ENCODE peak calls at places on chromosomes 11 and 22, in seven cellular contexts. L, P, D, H, I, Z and G are unnamed samples.

GRCh38 chr11:95575517-95575916 is 214.1 kb downstream of the FAM76B start:
- DNase-seq in H (no peak), D (no peak), I (no peak), Z (no peak), L (no peak), P (no peak), G (no peak)

GRCh38 chr11:122863704-122864326 is 18.7 kb upstream of the JHY start:
- DNase-seq in I (no peak), D (peak), P (no peak), L (no peak), H (no peak), Z (peak), G (no peak)

GRCh38 chr11:22785251-22785650 is 44.4 kb downstream of the SVIP start:
- DNase-seq in H (no peak), I (no peak), Z (no peak), L (no peak), D (peak), P (no peak), G (no peak)

GRCh38 chr22:31135706-31136105 is 4.6 kb downstream of the PLA2G3 start:
- DNase-seq in L (no peak), H (no peak), D (no peak), P (no peak), I (no peak), Z (no peak), G (no peak)

GRCh38 chr11:128687321-128687720 is 6.6 kb upstream of the FLI1 start:
- DNase-seq in H (peak), D (no peak), I (peak), L (peak), P (no peak), Z (peak), G (no peak)

GRCh38 chr11:27087425-27087824 is 46.8 kb downstream of the BBOX1 start:
- DNase-seq in D (peak), P (no peak), I (no peak), Z (no peak), L (no peak), H (no peak), G (no peak)

GRCh38 chr22:37973271-37974170 is 10.8 kb downstream of the SOX10 start:
- DNase-seq in Z (no peak), L (no peak), D (no peak), I (no peak), P (no peak), H (no peak), G (no peak)

GRCh38 chr11:5791165-5791564 is at the start of gene OR52N1:
- DNase-seq in L (no peak), H (no peak), P (no peak), Z (no peak), I (no peak), D (no peak), G (no peak)

GRCh38 chr11:133941546-133941945 is 15.2 kb downstream of the IGSF9B start:
- DNase-seq in H (no peak), D (no peak), L (no peak), Z (no peak), I (no peak), P (no peak), G (no peak)

GRCh38 chr11:27291302-27291889 is 71.6 kb downstream of the CCDC34 start:
- DNase-seq in P (no peak), I (peak), H (no peak), D (no peak), L (no peak), Z (no peak), G (no peak)

GRCh38 chr11:14974723-14975587 is 2.8 kb upstream of the CALCA start:
- DNase-seq in P (peak), Z (peak), H (peak), D (peak), I (peak), L (peak), G (peak)

GRCh38 chr11:120752668-120753067 is 241.1 kb downstream of the GRIK4 start:
- DNase-seq in H (no peak), D (no peak), Z (no peak), P (no peak), I (no peak), L (no peak), G (no peak)

GRCh38 chr11:128610765-128611617 is 23.6 kb upstream of the ETS1 start:
- DNase-seq in H (no peak), I (no peak), L (no peak), P (no peak), D (no peak), Z (no peak), G (no peak)

GRCh38 chr11:94149435-94149834 is 20.8 kb downstream of the PANX1 start:
- DNase-seq in L (no peak), Z (no peak), I (no peak), P (no peak), D (peak), H (no peak), G (no peak)

GRCh38 chr11:8283510-8284272 is 20.0 kb upstream of the LMO1 start:
- DNase-seq in H (peak), L (peak), I (peak), P (no peak), D (no peak), Z (peak), G (no peak)

GRCh38 chr22:35582861-35583670 is 34.1 kb downstream of the MB start:
- DNase-seq in Z (peak), H (peak), I (peak), P (peak), D (peak), L (peak), G (no peak)

GRCh38 chr11:34274712-34275398 is 83.0 kb downstream of the ABTB2 start:
- DNase-seq in D (peak), P (no peak), L (no peak), Z (peak), I (peak), H (no peak), G (peak)

DNA sequence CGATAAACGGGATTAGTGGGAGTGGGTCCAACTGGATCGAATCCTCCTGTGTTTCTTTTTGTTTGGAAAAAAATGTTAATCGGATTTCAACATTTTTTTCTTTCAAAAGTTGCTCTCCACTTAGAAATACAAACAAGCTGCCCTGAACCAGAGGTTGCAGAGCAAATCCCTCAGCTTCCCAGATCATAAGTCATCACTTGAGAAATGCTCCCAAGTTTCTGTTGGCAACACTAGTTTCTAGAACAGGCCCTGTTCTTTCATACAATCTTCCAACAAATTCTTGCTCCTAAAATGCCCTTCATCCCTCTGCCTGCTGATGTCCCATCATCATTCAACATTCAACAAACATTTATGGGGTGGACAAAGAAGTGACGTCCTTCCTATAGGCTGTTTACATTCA is 1.3 kb upstream of the MLC1 start:
- DNase-seq in D (peak), H (no peak), L (no peak), P (no peak), Z (peak), I (no peak), G (no peak)
- H3K18ac ChIP-seq in D (peak), H (no peak), L (no peak), P (no peak), Z (no peak), I (no peak), G (no peak)

DNA sequence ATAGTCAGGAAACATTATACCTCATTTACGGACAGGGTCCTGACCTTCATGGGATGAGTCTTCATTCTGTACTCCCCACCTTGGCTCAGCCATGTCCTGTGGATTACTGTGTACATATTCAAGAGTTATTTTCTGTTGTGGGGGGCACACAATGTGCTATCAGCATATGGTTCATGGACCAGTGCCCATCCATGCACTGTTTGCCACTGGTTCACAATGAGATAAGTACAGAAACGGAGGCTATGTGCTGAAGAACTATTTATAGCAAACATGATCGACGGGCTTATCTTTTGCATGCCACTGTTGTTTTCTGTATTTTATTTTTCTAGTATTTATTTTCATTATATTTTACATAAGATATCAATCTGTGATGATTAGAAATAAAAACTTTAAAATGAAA is 56.4 kb upstream of the CCDC89 start:
- DNase-seq in H (no peak), P (no peak), L (no peak), I (no peak), Z (no peak), D (no peak), G (no peak)
- H2AK5ac ChIP-seq in H (no peak), P (no peak), L (no peak), I (no peak), Z (no peak), D (no peak), G (no peak)

DNA sequence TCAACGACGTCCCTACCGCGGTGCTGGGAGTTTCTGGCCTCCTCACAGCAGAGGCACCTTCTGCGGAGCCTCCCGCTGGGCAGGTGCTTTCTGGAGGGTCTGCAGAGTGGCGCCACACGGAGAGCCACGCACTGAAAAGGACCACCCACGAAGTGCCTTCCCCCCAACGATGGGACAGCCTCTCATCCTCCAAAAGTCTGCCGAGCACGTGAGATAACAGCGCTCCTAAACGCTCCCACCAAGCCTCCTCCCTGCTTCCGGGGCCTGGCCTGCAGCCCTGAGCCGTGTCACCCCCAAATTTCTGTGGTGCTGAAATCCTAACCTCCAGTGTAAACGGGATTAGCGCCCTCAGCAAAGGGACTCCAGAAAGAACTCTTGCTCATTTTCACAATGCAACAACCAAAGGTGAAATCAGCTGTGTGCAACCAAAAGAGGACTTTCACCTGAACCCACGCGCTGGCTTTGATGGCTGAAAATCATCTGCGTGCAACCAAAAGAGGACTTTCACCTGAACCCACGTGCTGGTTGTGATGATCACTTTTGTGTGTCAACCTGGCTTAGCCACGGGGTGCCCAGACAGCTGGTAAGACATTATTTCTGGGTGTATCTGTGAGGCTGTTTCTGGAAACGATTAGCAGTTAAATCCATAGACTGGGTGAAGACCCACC is 924.6 kb downstream of the BRD1 start:
- DNase-seq in L (no peak), I (no peak), P (no peak), H (no peak), Z (no peak), D (no peak), G (no peak)
- H3K18ac ChIP-seq in L (no peak), I (no peak), P (no peak), H (no peak), Z (no peak), D (no peak), G (no peak)

GRCh38 chr11:112339566-112339965 is 78.9 kb upstream of the PLET1 start:
- DNase-seq in P (no peak), D (no peak), I (no peak), H (no peak), Z (no peak), L (no peak), G (peak)
- H2AK5ac ChIP-seq in P (no peak), D (no peak), I (no peak), H (no peak), Z (no peak), L (no peak), G (no peak)

DNA sequence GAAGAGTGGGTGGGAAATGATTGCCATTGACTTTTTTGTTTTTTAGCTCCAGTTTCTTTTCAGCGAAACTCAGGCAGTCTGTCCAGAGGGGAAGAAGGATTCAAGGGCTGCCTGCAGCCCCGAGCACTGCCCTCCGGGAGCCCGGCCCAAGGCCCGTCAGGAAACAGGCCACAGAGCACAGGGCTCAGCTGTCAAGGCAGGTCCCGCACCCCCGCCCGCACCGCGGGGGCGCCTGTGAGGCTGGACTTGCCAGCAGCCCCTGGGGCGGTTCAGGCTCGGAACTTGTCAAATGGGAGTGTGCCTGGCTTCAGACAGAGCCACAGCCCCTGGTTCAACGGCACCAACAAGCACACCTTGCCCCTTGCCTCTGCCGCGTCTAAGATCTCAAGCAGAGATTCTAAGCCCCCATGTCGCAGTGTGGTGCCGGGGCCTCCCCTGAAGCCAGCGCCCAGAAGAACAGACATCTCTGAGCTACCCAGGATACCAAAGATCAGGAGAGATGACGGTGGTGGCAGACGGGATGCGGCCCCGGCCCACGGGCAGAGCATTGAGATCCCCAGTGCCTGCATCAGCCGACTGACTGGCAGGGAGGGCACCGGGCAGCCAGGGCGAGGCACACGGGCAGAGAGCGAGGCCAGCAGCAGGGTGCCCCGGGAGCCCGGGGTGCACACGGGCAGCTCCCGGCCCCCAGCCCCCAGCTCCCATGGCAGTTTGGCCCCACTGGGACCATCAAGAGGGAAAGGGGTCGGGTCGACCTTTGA is 8.6 kb downstream of the IRF7 start:
- DNase-seq in Z (no peak), H (no peak), P (no peak), I (no peak), D (no peak), L (no peak), G (no peak)
- H3K18ac ChIP-seq in Z (no peak), H (no peak), P (no peak), I (no peak), D (no peak), L (no peak), G (no peak)

GRCh38 chr11:118152020-118152551 is 537 bp downstream of the SCN4B start:
- DNase-seq in H (no peak), D (no peak), I (no peak), Z (no peak), P (no peak), L (peak), G (no peak)
- H2AK5ac ChIP-seq in H (no peak), D (no peak), I (no peak), Z (no peak), P (no peak), L (no peak), G (no peak)